ENCODE peak calls at places on chromosomes 2 and 18, in ten cellular contexts. J, M, T, N, R, E, P, Q, W and H are unnamed samples.

GRCh38 chr2:54551123-54551756 is 95.1 kb downstream of the SPTBN1 start:
- DNase-seq in J (no peak), M (no peak), T (no peak), N (no peak), R (no peak), E (no peak), P (no peak), Q (no peak), W (peak), H (no peak)

GRCh38 chr2:152103271-152103670 is 4.4 kb upstream of the CACNB4 start:
- DNase-seq in J (no peak), M (no peak), T (no peak), N (no peak), R (no peak), E (no peak), P (no peak), Q (no peak), W (no peak), H (no peak)

GRCh38 chr2:238562446-238562845 is 135.7 kb downstream of the ASB1 start:
- DNase-seq in J (no peak), M (no peak), T (no peak), N (no peak), R (no peak), E (no peak), P (no peak), Q (no peak), W (no peak), H (no peak)

GRCh38 chr2:65691816-65692215 is 259.4 kb upstream of the SPRED2 start:
- DNase-seq in J (no peak), M (no peak), T (no peak), N (no peak), R (no peak), E (no peak), P (no peak), Q (no peak), W (no peak), H (no peak)

GRCh38 chr18:44080054-44080453 is 600.6 kb upstream of the SETBP1 start:
- DNase-seq in J (no peak), M (no peak), T (no peak), N (no peak), R (no peak), E (no peak), P (peak), Q (no peak), W (no peak), H (no peak)

GRCh38 chr2:179965291-179965690 is 41.8 kb downstream of the CWC22 start:
- DNase-seq in J (no peak), M (no peak), T (no peak), N (no peak), R (no peak), E (no peak), P (no peak), Q (no peak), W (no peak), H (no peak)

GRCh38 chr2:73156539-73157124 is 43.9 kb upstream of the RAB11FIP5 start:
- DNase-seq in J (no peak), M (peak), T (peak), N (no peak), R (peak), E (peak), P (peak), Q (peak), W (no peak), H (peak)

GRCh38 chr2:23673830-23674679 is 252.9 kb downstream of the ATAD2B start:
- DNase-seq in J (no peak), M (no peak), T (no peak), N (no peak), R (no peak), E (peak), P (peak), Q (no peak), W (no peak), H (peak)

GRCh38 chr2:226136739-226137138 is 662.9 kb downstream of the IRS1 start:
- DNase-seq in J (no peak), M (no peak), T (no peak), N (no peak), R (no peak), E (no peak), P (no peak), Q (no peak), W (no peak), H (no peak)

GRCh38 chr18:32530947-32531651 is 60.4 kb upstream of the GAREM1 start:
- DNase-seq in J (no peak), M (no peak), T (no peak), N (peak), R (peak), E (peak), P (peak), Q (peak), W (peak), H (no peak)

GRCh38 chr2:215454519-215454918 is 18.7 kb upstream of the FN1 start:
- DNase-seq in J (no peak), M (peak), T (peak), N (no peak), R (peak), E (peak), P (peak), Q (peak), W (no peak), H (peak)

GRCh38 chr2:237491515-237492118 is 4.6 kb downstream of the MLPH start:
- DNase-seq in J (no peak), M (no peak), T (no peak), N (no peak), R (no peak), E (no peak), P (no peak), Q (no peak), W (no peak), H (no peak)

GRCh38 chr2:81324046-81324445 is 1019.5 kb upstream of the LRRTM1 start:
- DNase-seq in J (no peak), M (no peak), T (no peak), N (no peak), R (peak), E (no peak), P (no peak), Q (no peak), W (no peak), H (peak)

GRCh38 chr2:71592181-71592711 is 138.9 kb downstream of the DYSF start:
- DNase-seq in J (no peak), M (no peak), T (no peak), N (no peak), R (no peak), E (no peak), P (no peak), Q (no peak), W (no peak), H (peak)

GRCh38 chr18:58186258-58186948 is 142.4 kb downstream of the NEDD4L start:
- DNase-seq in J (no peak), M (peak), T (no peak), N (no peak), R (peak), E (no peak), P (peak), Q (no peak), W (peak), H (peak)

GRCh38 chr2:168192839-168193616 is 54.4 kb downstream of the STK39 start:
- DNase-seq in J (no peak), M (peak), T (no peak), N (no peak), R (peak), E (peak), P (no peak), Q (peak), W (no peak), H (peak)

GRCh38 chr2:28521663-28522062 is 25.8 kb downstream of the PLB1 start:
- DNase-seq in J (no peak), M (no peak), T (no peak), N (no peak), R (no peak), E (no peak), P (no peak), Q (no peak), W (no peak), H (no peak)

GRCh38 chr18:57077786-57078552 is 68.9 kb upstream of the BOD1L2 start:
- DNase-seq in J (no peak), M (no peak), T (no peak), N (peak), R (no peak), E (peak), P (no peak), Q (peak), W (no peak), H (no peak)

GRCh38 chr2:68653538-68653982 is 10.2 kb downstream of the PROKR1 start:
- DNase-seq in J (peak), M (peak), T (no peak), N (peak), R (peak), E (peak), P (peak), Q (peak), W (peak), H (peak)

GRCh38 chr2:186695081-186695756 is 1.4 kb downstream of the FAM171B start:
- DNase-seq in J (no peak), M (peak), T (peak), N (no peak), R (peak), E (no peak), P (peak), Q (no peak), W (no peak), H (peak)

GRCh38 chr2:147082850-147083522 is 761.8 kb upstream of the ACVR2A start:
- DNase-seq in J (peak), M (peak), T (peak), N (peak), R (peak), E (peak), P (peak), Q (peak), W (peak), H (peak)

GRCh38 chr2:58620896-58621295 is 379.8 kb upstream of the FANCL start:
- DNase-seq in J (no peak), M (no peak), T (no peak), N (no peak), R (no peak), E (no peak), P (peak), Q (no peak), W (no peak), H (no peak)

GRCh38 chr2:9288233-9288632 is 81.6 kb downstream of the ASAP2 start:
- DNase-seq in J (no peak), M (peak), T (no peak), N (no peak), R (peak), E (no peak), P (peak), Q (no peak), W (no peak), H (peak)